ENCODE peak calls at places on chromosomes 7 and 10, in four cellular contexts. One of them, this sample, is unnamed.

GRCh38 chr10:78194539-78195402 is 161.1 kb downstream of the RPS24 start:
- DNase-seq in uterus: no peak
- DNase-seq in A549: no peak
- DNase-seq in CD4-positive, alpha-beta memory T cell: no peak
- DNase-seq in this sample: no peak

GRCh38 chr7:13797545-13797944 is 191.9 kb downstream of the ETV1 start:
- DNase-seq in A549: no peak
- DNase-seq in CD4-positive, alpha-beta memory T cell: no peak
- DNase-seq in uterus: no peak
- DNase-seq in this sample: no peak

GRCh38 chr7:44177570-44178131 is 11.6 kb downstream of the GCK start:
- DNase-seq in A549: no peak
- DNase-seq in CD4-positive, alpha-beta memory T cell: no peak
- DNase-seq in uterus: no peak
- DNase-seq in this sample: no peak

GRCh38 chr10:117075064-117075463 is 63.0 kb downstream of the VAX1 start:
- DNase-seq in uterus: no peak
- DNase-seq in CD4-positive, alpha-beta memory T cell: no peak
- DNase-seq in A549: no peak
- DNase-seq in this sample: no peak

GRCh38 chr10:79047875-79048638 is 20.7 kb upstream of the ZMIZ1 start:
- DNase-seq in CD4-positive, alpha-beta memory T cell: peak; percentile 70
- DNase-seq in A549: no peak
- DNase-seq in uterus: peak; percentile 13
- DNase-seq in this sample: peak; percentile 61

GRCh38 chr7:73809454-73810090 is 21.2 kb upstream of the CLDN4 start:
- DNase-seq in A549: no peak
- DNase-seq in CD4-positive, alpha-beta memory T cell: no peak
- DNase-seq in uterus: no peak
- DNase-seq in this sample: no peak

GRCh38 chr10:11898372-11899066 is 75.4 kb downstream of the PROSER2 start:
- DNase-seq in uterus: no peak
- DNase-seq in A549: no peak
- DNase-seq in CD4-positive, alpha-beta memory T cell: no peak
- DNase-seq in this sample: no peak

GRCh38 chr7:138066954-138067394 is 9.3 kb upstream of the AKR1D1 start:
- DNase-seq in CD4-positive, alpha-beta memory T cell: no peak
- DNase-seq in A549: no peak
- DNase-seq in uterus: no peak
- DNase-seq in this sample: no peak

GRCh38 chr7:104469135-104469820 is 140.9 kb downstream of the LHFPL3 start:
- DNase-seq in uterus: no peak
- DNase-seq in CD4-positive, alpha-beta memory T cell: no peak
- DNase-seq in A549: no peak
- DNase-seq in this sample: no peak

GRCh38 chr10:122343936-122344335 is 30.6 kb upstream of the PLEKHA1 start:
- DNase-seq in CD4-positive, alpha-beta memory T cell: no peak
- DNase-seq in uterus: no peak
- DNase-seq in A549: no peak
- DNase-seq in this sample: no peak

GRCh38 chr10:47406870-47407648 is 23.0 kb upstream of the ZNF488 start:
- DNase-seq in CD4-positive, alpha-beta memory T cell: no peak
- DNase-seq in A549: peak; percentile 82
- DNase-seq in uterus: no peak
- DNase-seq in this sample: no peak

GRCh38 chr7:17781491-17782215 is 158.6 kb downstream of the SNX13 start:
- DNase-seq in uterus: no peak
- DNase-seq in A549: no peak
- DNase-seq in CD4-positive, alpha-beta memory T cell: no peak
- DNase-seq in this sample: no peak

GRCh38 chr7:48759431-48760080 is 164.8 kb upstream of the CDC14C start:
- DNase-seq in A549: no peak
- DNase-seq in uterus: no peak
- DNase-seq in CD4-positive, alpha-beta memory T cell: no peak
- DNase-seq in this sample: no peak

GRCh38 chr7:153943428-153944370 is 108.5 kb upstream of the DPP6 start:
- DNase-seq in A549: no peak
- DNase-seq in uterus: no peak
- DNase-seq in CD4-positive, alpha-beta memory T cell: no peak
- DNase-seq in this sample: no peak

GRCh38 chr7:38211486-38211885 is 33.4 kb downstream of the STARD3NL start:
- DNase-seq in uterus: no peak
- DNase-seq in CD4-positive, alpha-beta memory T cell: no peak
- DNase-seq in A549: no peak
- DNase-seq in this sample: no peak

GRCh38 chr7:17486835-17487234 is 188.4 kb downstream of the AHR start:
- DNase-seq in uterus: no peak
- DNase-seq in CD4-positive, alpha-beta memory T cell: no peak
- DNase-seq in A549: no peak
- DNase-seq in this sample: no peak

GRCh38 chr7:31071316-31071715 is 19.2 kb downstream of the ADCYAP1R1 start:
- DNase-seq in A549: no peak
- DNase-seq in CD4-positive, alpha-beta memory T cell: no peak
- DNase-seq in uterus: no peak
- DNase-seq in this sample: no peak

GRCh38 chr10:79024296-79024695 is 44.5 kb upstream of the ZMIZ1 start:
- DNase-seq in uterus: peak; percentile 11
- DNase-seq in A549: no peak
- DNase-seq in CD4-positive, alpha-beta memory T cell: no peak
- DNase-seq in this sample: no peak

GRCh38 chr7:135238112-135238744 is 4.6 kb downstream of the STRA8 start:
- DNase-seq in CD4-positive, alpha-beta memory T cell: no peak
- DNase-seq in A549: peak; percentile 53
- DNase-seq in uterus: no peak
- DNase-seq in this sample: no peak

GRCh38 chr7:151168787-151169162 is 1.3 kb upstream of the GBX1 start:
- DNase-seq in A549: no peak
- DNase-seq in uterus: no peak
- DNase-seq in CD4-positive, alpha-beta memory T cell: no peak
- DNase-seq in this sample: no peak

GRCh38 chr7:18655969-18656761 is 160.6 kb downstream of the HDAC9 start:
- DNase-seq in CD4-positive, alpha-beta memory T cell: no peak
- DNase-seq in A549: no peak
- DNase-seq in uterus: no peak
- DNase-seq in this sample: no peak

GRCh38 chr10:117170244-117170643 is 27.0 kb upstream of the KCNK18 start:
- DNase-seq in A549: no peak
- DNase-seq in uterus: no peak
- DNase-seq in CD4-positive, alpha-beta memory T cell: no peak
- DNase-seq in this sample: no peak

GRCh38 chr10:123154943-123155505 is 822 bp downstream of the BUB3 start:
- DNase-seq in uterus: no peak
- DNase-seq in CD4-positive, alpha-beta memory T cell: no peak
- DNase-seq in A549: no peak
- DNase-seq in this sample: no peak

GRCh38 chr7:84509522-84509921 is 314.9 kb upstream of the SEMA3A start:
- DNase-seq in uterus: no peak
- DNase-seq in A549: no peak
- DNase-seq in CD4-positive, alpha-beta memory T cell: no peak
- DNase-seq in this sample: no peak

GRCh38 chr7:7157177-7157886 is 25.0 kb upstream of the C1GALT1 start:
- DNase-seq in CD4-positive, alpha-beta memory T cell: peak; percentile 83
- DNase-seq in uterus: no peak
- DNase-seq in A549: no peak
- DNase-seq in this sample: peak; percentile 77

GRCh38 chr10:44992070-44992731 is 8.5 kb upstream of the ZNF22 start:
- DNase-seq in CD4-positive, alpha-beta memory T cell: no peak
- DNase-seq in uterus: peak; percentile 33
- DNase-seq in A549: no peak
- DNase-seq in this sample: no peak

GRCh38 chr7:133763241-133763640 is 363.9 kb upstream of the LRGUK start:
- DNase-seq in A549: no peak
- DNase-seq in CD4-positive, alpha-beta memory T cell: no peak
- DNase-seq in uterus: no peak
- DNase-seq in this sample: no peak

GRCh38 chr10:86872757-86873156 is 84.7 kb downstream of the MMRN2 start:
- DNase-seq in CD4-positive, alpha-beta memory T cell: no peak
- DNase-seq in uterus: no peak
- DNase-seq in A549: no peak
- DNase-seq in this sample: no peak

GRCh38 chr7:72441791-72442190 is 29.7 kb upstream of the CALN1 start:
- DNase-seq in uterus: no peak
- DNase-seq in A549: no peak
- DNase-seq in CD4-positive, alpha-beta memory T cell: no peak
- DNase-seq in this sample: no peak

GRCh38 chr10:124740374-124741280 is 3.6 kb downstream of the FAM53B start:
- DNase-seq in uterus: peak; percentile 77
- DNase-seq in A549: no peak
- DNase-seq in CD4-positive, alpha-beta memory T cell: peak; percentile 75
- DNase-seq in this sample: no peak

GRCh38 chr7:6165075-6165474 is 107.3 kb downstream of the CYTH3 start:
- DNase-seq in uterus: no peak
- DNase-seq in CD4-positive, alpha-beta memory T cell: no peak
- DNase-seq in A549: no peak
- DNase-seq in this sample: no peak

GRCh38 chr10:77680811-77681210 is 43.2 kb upstream of the KCNMA1 start:
- DNase-seq in A549: no peak
- DNase-seq in CD4-positive, alpha-beta memory T cell: no peak
- DNase-seq in uterus: no peak
- DNase-seq in this sample: no peak

GRCh38 chr10:69086131-69086530 is 1.8 kb upstream of the SRGN start:
- DNase-seq in uterus: no peak
- DNase-seq in A549: no peak
- DNase-seq in CD4-positive, alpha-beta memory T cell: no peak
- DNase-seq in this sample: no peak

GRCh38 chr10:19826712-19827111 is 10.5 kb downstream of the PLXDC2 start:
- DNase-seq in A549: no peak
- DNase-seq in uterus: no peak
- DNase-seq in CD4-positive, alpha-beta memory T cell: no peak
- DNase-seq in this sample: no peak

GRCh38 chr10:19832624-19833507 is 16.6 kb downstream of the PLXDC2 start:
- DNase-seq in CD4-positive, alpha-beta memory T cell: no peak
- DNase-seq in uterus: no peak
- DNase-seq in A549: no peak
- DNase-seq in this sample: no peak

GRCh38 chr10:19825690-19826089 is 9.5 kb downstream of the PLXDC2 start:
- DNase-seq in A549: no peak
- DNase-seq in CD4-positive, alpha-beta memory T cell: no peak
- DNase-seq in uterus: no peak
- DNase-seq in this sample: no peak

GRCh38 chr10:19824397-19825342 is 8.4 kb downstream of the PLXDC2 start:
- DNase-seq in CD4-positive, alpha-beta memory T cell: no peak
- DNase-seq in A549: no peak
- DNase-seq in uterus: no peak
- DNase-seq in this sample: no peak

GRCh38 chr10:19828278-19829049 is 12.2 kb downstream of the PLXDC2 start:
- DNase-seq in uterus: peak; percentile 53
- DNase-seq in CD4-positive, alpha-beta memory T cell: no peak
- DNase-seq in A549: no peak
- DNase-seq in this sample: no peak
- H3K4me1 ChIP-seq in uterus: no peaks in the 10 kb centered on the region
- H3K4me1 ChIP-seq in CD4-positive, alpha-beta memory T cell: no peaks in the 10 kb centered on the region
- H3K4me1 ChIP-seq in A549: no peaks in the 10 kb centered on the region
- H3K4me1 ChIP-seq in this sample: no peaks in the 10 kb centered on the region

GRCh38 chr7:50152486-50152885 is 59.4 kb upstream of the ZPBP start:
- DNase-seq in CD4-positive, alpha-beta memory T cell: no peak
- DNase-seq in A549: no peak
- DNase-seq in uterus: no peak
- DNase-seq in this sample: no peak
- H3K4me1 ChIP-seq in CD4-positive, alpha-beta memory T cell: peaks cover 43% of the 10 kb centered on the region
- H3K4me1 ChIP-seq in A549: no peaks in the 10 kb centered on the region
- H3K4me1 ChIP-seq in uterus: no peaks in the 10 kb centered on the region
- H3K4me1 ChIP-seq in this sample: peaks cover 29% of the 10 kb centered on the region

GRCh38 chr10:73781548-73781878 is 335 bp upstream of the CHCHD1 start:
- DNase-seq in uterus: no peak
- DNase-seq in A549: no peak
- DNase-seq in CD4-positive, alpha-beta memory T cell: no peak
- DNase-seq in this sample: no peak

GRCh38 chr10:73780301-73780700 is 1.5 kb upstream of the CHCHD1 start:
- DNase-seq in CD4-positive, alpha-beta memory T cell: no peak
- DNase-seq in uterus: no peak
- DNase-seq in A549: no peak
- DNase-seq in this sample: no peak

GRCh38 chr10:73780966-73781365 is 882 bp upstream of the CHCHD1 start:
- DNase-seq in CD4-positive, alpha-beta memory T cell: no peak
- DNase-seq in A549: no peak
- DNase-seq in uterus: no peak
- DNase-seq in this sample: no peak

GRCh38 chr10:73779539-73780197 is 2.2 kb upstream of the CHCHD1 start:
- DNase-seq in A549: no peak
- DNase-seq in CD4-positive, alpha-beta memory T cell: no peak
- DNase-seq in uterus: no peak
- DNase-seq in this sample: no peak

DNA sequence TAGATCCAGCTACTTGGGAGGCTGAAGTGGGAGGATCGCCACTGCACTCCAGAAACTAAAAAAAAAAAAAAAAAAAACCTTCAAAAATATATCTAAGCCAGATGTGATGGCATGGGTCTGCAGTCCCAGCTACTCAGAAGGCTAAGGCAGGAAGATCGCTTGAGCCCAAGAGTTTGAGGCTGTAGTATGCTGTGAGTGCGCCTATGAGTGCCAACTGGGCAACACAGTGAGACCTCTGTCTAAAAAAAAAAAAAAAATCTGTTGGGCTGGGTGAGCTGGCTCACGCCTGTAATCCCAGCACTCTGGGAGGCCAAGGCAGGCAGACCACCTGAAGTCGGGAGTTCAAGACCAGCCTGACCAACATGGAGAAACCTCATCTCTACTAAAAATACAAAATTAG is 2.8 kb upstream of the CHCHD1 start:
- DNase-seq in A549: no peak
- DNase-seq in uterus: no peak
- DNase-seq in CD4-positive, alpha-beta memory T cell: no peak
- DNase-seq in this sample: no peak
- H3K4me1 ChIP-seq in A549: peaks cover 35% of the 10 kb centered on the region
- H3K4me1 ChIP-seq in uterus: peaks cover 2% of the 10 kb centered on the region
- H3K4me1 ChIP-seq in CD4-positive, alpha-beta memory T cell: peaks cover 57% of the 10 kb centered on the region
- H3K4me1 ChIP-seq in this sample: peaks cover 30% of the 10 kb centered on the region

DNA sequence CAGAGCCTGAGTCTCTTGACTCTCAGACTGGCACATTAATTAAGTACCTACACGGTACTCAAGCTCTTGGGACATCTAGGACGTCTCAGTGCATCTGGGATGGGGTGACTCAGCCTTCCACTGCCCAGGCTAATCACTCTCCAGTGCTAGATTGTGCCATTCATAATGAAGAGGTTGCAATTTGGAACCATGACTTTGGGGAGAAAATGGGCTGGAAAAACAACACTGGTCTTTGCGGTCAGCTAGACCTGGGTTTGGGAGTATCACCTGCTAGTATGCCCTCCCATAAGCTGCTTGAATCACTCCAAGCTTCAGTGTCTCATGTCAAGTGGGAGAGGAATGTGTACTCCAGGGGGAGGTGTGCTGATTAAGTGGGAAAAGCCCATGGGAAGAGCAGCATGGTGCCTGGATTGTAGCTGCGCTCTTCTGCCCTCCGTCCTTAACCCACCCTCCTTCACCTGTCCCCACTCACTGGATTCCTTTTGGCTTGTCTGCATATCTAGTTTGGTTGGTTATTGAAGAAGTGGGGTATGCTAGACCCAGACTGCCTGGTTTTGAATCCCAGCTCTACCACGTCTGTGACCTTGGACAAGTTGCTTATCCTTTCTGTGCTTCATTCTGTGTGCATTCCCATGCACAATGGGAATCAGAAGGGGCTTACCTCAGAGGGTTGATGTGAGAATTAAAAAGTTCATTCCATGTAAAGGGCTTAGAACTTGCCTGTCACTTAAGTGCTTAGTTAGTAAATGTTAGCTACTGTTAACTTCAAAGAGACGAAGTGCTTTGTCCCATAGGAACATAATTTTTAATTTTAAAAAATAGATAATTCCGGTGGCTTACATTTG is 3.8 kb downstream of the NFE2L3 start:
- DNase-seq in uterus: no peak
- DNase-seq in A549: no peak
- DNase-seq in CD4-positive, alpha-beta memory T cell: no peak
- DNase-seq in this sample: no peak
- H3K4me1 ChIP-seq in uterus: peaks cover 10% of the 10 kb centered on the region
- H3K4me1 ChIP-seq in A549: peaks cover 28% of the 10 kb centered on the region
- H3K4me1 ChIP-seq in CD4-positive, alpha-beta memory T cell: peaks cover 79% of the 10 kb centered on the region
- H3K4me1 ChIP-seq in this sample: peaks cover 36% of the 10 kb centered on the region